ENCODE peak calls at places on chromosomes 3 and 15, in seven cellular contexts. J is posterior cingulate gyrus; Q is naive thymus-derived CD4-positive, alpha-beta T cell; G is renal cortical epithelial cell; W is stimulated activated CD4-positive, alpha-beta T cell treated with anti-CD3 and anti-CD28 coated beads, Interleukin-12 subunit alpha, Interleukin-12 subunit beta, amount 100 ng/mL, for 24 hours; I is progenitor cell of endocrine pancreas; Y is T-helper 9 cell. K is an unnamed sample.

GRCh38 chr3:67647390-67647878 is 7.0 kb downstream of the SUCLG2 start:
- DNase-seq in Y (no peak), Q (no peak), G (peak), I (no peak), W (no peak), J (no peak), K (no peak)

GRCh38 chr3:81645248-81645647 is 116.2 kb downstream of the GBE1 start:
- DNase-seq in W (no peak), Q (no peak), I (no peak), Y (no peak), J (no peak), G (no peak), K (no peak)

GRCh38 chr15:49430046-49430445 is 7.0 kb downstream of the FGF7 start:
- DNase-seq in J (no peak), I (no peak), W (no peak), G (no peak), Q (no peak), Y (no peak), K (no peak)

GRCh38 chr3:137259709-137260108 is 301.9 kb downstream of the IL20RB start:
- DNase-seq in G (no peak), Y (no peak), I (no peak), J (no peak), W (no peak), Q (no peak), K (no peak)

GRCh38 chr3:30319713-30320112 is 286.7 kb upstream of the TGFBR2 start:
- DNase-seq in Y (peak), W (no peak), I (no peak), Q (peak), J (no peak), G (peak), K (no peak)

GRCh38 chr3:66985336-66985920 is 12.7 kb upstream of the KBTBD8 start:
- DNase-seq in Y (no peak), Q (no peak), I (no peak), J (no peak), G (no peak), W (no peak), K (no peak)

GRCh38 chr3:19891740-19892139 is 42.3 kb downstream of the EFHB start:
- DNase-seq in G (no peak), Q (no peak), Y (no peak), W (no peak), I (no peak), J (no peak), K (no peak)

GRCh38 chr3:168327836-168328235 is 232.1 kb upstream of the GOLIM4 start:
- DNase-seq in Y (no peak), J (no peak), G (no peak), W (no peak), Q (no peak), I (no peak), K (no peak)

GRCh38 chr3:143203848-143204247 is 84.3 kb downstream of the CHST2 start:
- DNase-seq in J (no peak), G (peak), Y (no peak), I (no peak), Q (no peak), W (no peak), K (no peak)

GRCh38 chr15:62119224-62119925 is 45.7 kb downstream of the C2CD4B start:
- DNase-seq in G (peak), J (no peak), I (no peak), Q (no peak), Y (no peak), W (no peak), K (no peak)

GRCh38 chr15:47027322-47027946 is 689.9 kb upstream of the SEMA6D start:
- DNase-seq in J (no peak), I (no peak), Y (no peak), Q (no peak), G (no peak), W (no peak), K (no peak)

GRCh38 chr3:129007792-129008191 is 6.7 kb downstream of the EFCC1 start:
- DNase-seq in J (no peak), W (no peak), Q (no peak), G (no peak), Y (no peak), I (no peak), K (no peak)

GRCh38 chr3:136992091-136992490 is 34.3 kb downstream of the IL20RB start:
- DNase-seq in J (no peak), Y (no peak), Q (no peak), W (no peak), G (no peak), I (no peak), K (no peak)

GRCh38 chr15:79028411-79028964 is 62.1 kb downstream of the RASGRF1 start:
- DNase-seq in W (no peak), J (peak), I (peak), Q (no peak), Y (no peak), G (no peak), K (no peak)

GRCh38 chr15:57375827-57376694 is at the start of gene CGNL1:
- DNase-seq in G (no peak), Q (no peak), J (no peak), I (peak), Y (no peak), W (no peak), K (no peak)

GRCh38 chr3:72632129-72632528 is 216.1 kb downstream of the SHQ1 start:
- DNase-seq in G (no peak), W (no peak), I (no peak), Q (no peak), J (no peak), Y (no peak), K (no peak)

GRCh38 chr3:46271209-46271608 is 28.9 kb downstream of the CCR3 start:
- DNase-seq in I (no peak), Q (no peak), Y (no peak), W (no peak), J (no peak), G (no peak), K (no peak)

GRCh38 chr3:105030211-105030610 is 336.5 kb upstream of the ALCAM start:
- DNase-seq in G (no peak), Q (no peak), Y (no peak), J (no peak), W (no peak), I (no peak), K (no peak)

GRCh38 chr3:54706783-54707182 is 221.1 kb downstream of the LRTM1 start:
- DNase-seq in G (no peak), Q (no peak), W (no peak), J (no peak), I (no peak), Y (no peak), K (no peak)

GRCh38 chr3:42632146-42632545 is 21.4 kb upstream of the ZBTB47 start:
- DNase-seq in G (peak), W (no peak), I (no peak), Q (no peak), J (no peak), Y (no peak), K (no peak)

GRCh38 chr3:9211155-9211950 is 38.1 kb downstream of the SRGAP3 start:
- DNase-seq in Y (no peak), W (no peak), I (no peak), J (no peak), Q (no peak), G (peak), K (no peak)

GRCh38 chr15:62849316-62850129 is 193.0 kb upstream of the TPM1 start:
- DNase-seq in Q (no peak), I (no peak), J (no peak), G (no peak), W (no peak), Y (no peak), K (no peak)

GRCh38 chr3:180990494-180990893 is 958 bp upstream of the DNAJC19 start:
- DNase-seq in I (no peak), G (no peak), Y (no peak), W (no peak), Q (no peak), J (no peak), K (no peak)

GRCh38 chr15:30055604-30056003 is 27.2 kb upstream of the GOLGA8J start:
- DNase-seq in J (no peak), G (no peak), I (no peak), Y (no peak), W (no peak), Q (no peak), K (no peak)

GRCh38 chr3:37709946-37710345 is 151.7 kb upstream of the CTDSPL start:
- DNase-seq in G (no peak), W (no peak), Y (no peak), J (no peak), Q (no peak), I (no peak), K (no peak)

GRCh38 chr15:82021992-82022391 is 23.8 kb downstream of the MEX3B start:
- DNase-seq in I (no peak), Y (no peak), W (no peak), Q (no peak), J (no peak), G (no peak), K (no peak)

GRCh38 chr3:152505926-152506325 is 237.2 kb downstream of the MBNL1 start:
- DNase-seq in G (no peak), Y (no peak), W (no peak), I (no peak), Q (no peak), J (no peak), K (no peak)

GRCh38 chr15:85759391-85759790 is 35.3 kb downstream of the KLHL25 start:
- DNase-seq in J (no peak), I (no peak), Q (no peak), Y (no peak), G (no peak), W (no peak), K (no peak)

GRCh38 chr3:78941587-78941986 is 826.2 kb downstream of the ROBO1 start:
- DNase-seq in Y (no peak), G (peak), J (no peak), I (no peak), W (no peak), Q (no peak), K (no peak)

GRCh38 chr3:172522871-172523818 is at the start of gene TNFSF10:
- DNase-seq in Y (peak), W (no peak), G (peak), I (no peak), Q (peak), J (no peak), K (no peak)

GRCh38 chr15:71596672-71597071 is 213.7 kb upstream of the NR2E3 start:
- DNase-seq in Y (no peak), J (peak), I (no peak), Q (no peak), G (peak), W (no peak), K (no peak)

GRCh38 chr3:73508330-73508954 is 116.3 kb downstream of the PDZRN3 start:
- DNase-seq in W (no peak), I (no peak), Y (peak), J (peak), Q (no peak), G (peak), K (no peak)

GRCh38 chr3:138230525-138230924 is 43.4 kb downstream of the ARMC8 start:
- DNase-seq in J (no peak), I (no peak), G (no peak), Q (no peak), W (no peak), Y (no peak), K (no peak)

GRCh38 chr15:84034831-84035753 is 200.5 kb upstream of the GOLGA6L4 start:
- DNase-seq in Q (no peak), G (peak), J (no peak), Y (no peak), W (no peak), I (no peak), K (no peak)

GRCh38 chr15:100913961-100914360 is 5.2 kb upstream of the LRRK1 start:
- DNase-seq in Y (no peak), J (no peak), W (no peak), Q (no peak), G (no peak), I (no peak), K (no peak)